ENCODE peak calls at places on chromosomes 7 and 10, in seven cellular contexts. C is WTC11, B is Calu3, T is mesothelial cell of epicardium, I is cardiac muscle cell, D is astrocyte, M is B cell. A is an unnamed sample.

GRCh38 chr7:151448261-151449252 is 8.6 kb upstream of the CRYGN start:
- DNase-seq in I (peak; percentile 76), M (peak; percentile 89), T (peak; percentile 85), B (peak; percentile 81), D (no peak), C (peak; percentile 82), A (peak; percentile 91)

GRCh38 chr7:2066251-2066919 is 166.4 kb downstream of the MAD1L1 start:
- DNase-seq in M (peak; percentile 84), B (no peak), T (no peak), C (no peak), D (no peak), I (no peak), A (peak; percentile 65)

GRCh38 chr10:103019426-103019825 is 101.3 kb downstream of the CNNM2 start:
- DNase-seq in I (no peak), C (no peak), B (no peak), D (no peak), T (no peak), M (no peak), A (no peak)

GRCh38 chr7:92645531-92646061 is 55.4 kb upstream of the FAM133B start:
- DNase-seq in T (no peak), I (peak; percentile 52), D (peak; percentile 46), M (no peak), B (no peak), C (no peak), A (no peak)

GRCh38 chr10:62017141-62017870 is 115.8 kb downstream of the ARID5B start:
- DNase-seq in M (no peak), B (no peak), C (no peak), I (no peak), T (no peak), D (no peak), A (no peak)

GRCh38 chr10:58465641-58466040 is 47.0 kb upstream of the BICC1 start:
- DNase-seq in M (no peak), I (peak; percentile 44), C (no peak), B (no peak), D (no peak), T (no peak), A (no peak)

GRCh38 chr10:35035641-35036040 is 54.5 kb downstream of the CUL2 start:
- DNase-seq in D (no peak), C (no peak), I (peak; percentile 59), T (no peak), M (no peak), B (no peak), A (no peak)

GRCh38 chr10:86410542-86411124 is 44.0 kb upstream of the GRID1 start:
- DNase-seq in B (no peak), M (no peak), D (peak; percentile 79), C (no peak), T (no peak), I (peak; percentile 27), A (no peak)

GRCh38 chr7:127396184-127396583 is 3.7 kb upstream of the ZNF800 start:
- DNase-seq in M (no peak), D (no peak), B (no peak), T (no peak), I (peak; percentile 46), C (no peak), A (no peak)
- TF ChIP-seq CTCF in M (no peak), D (peak; percentile 18), B (no peak), T (no peak), I (no peak), C (no peak), A (no peak)

DNA sequence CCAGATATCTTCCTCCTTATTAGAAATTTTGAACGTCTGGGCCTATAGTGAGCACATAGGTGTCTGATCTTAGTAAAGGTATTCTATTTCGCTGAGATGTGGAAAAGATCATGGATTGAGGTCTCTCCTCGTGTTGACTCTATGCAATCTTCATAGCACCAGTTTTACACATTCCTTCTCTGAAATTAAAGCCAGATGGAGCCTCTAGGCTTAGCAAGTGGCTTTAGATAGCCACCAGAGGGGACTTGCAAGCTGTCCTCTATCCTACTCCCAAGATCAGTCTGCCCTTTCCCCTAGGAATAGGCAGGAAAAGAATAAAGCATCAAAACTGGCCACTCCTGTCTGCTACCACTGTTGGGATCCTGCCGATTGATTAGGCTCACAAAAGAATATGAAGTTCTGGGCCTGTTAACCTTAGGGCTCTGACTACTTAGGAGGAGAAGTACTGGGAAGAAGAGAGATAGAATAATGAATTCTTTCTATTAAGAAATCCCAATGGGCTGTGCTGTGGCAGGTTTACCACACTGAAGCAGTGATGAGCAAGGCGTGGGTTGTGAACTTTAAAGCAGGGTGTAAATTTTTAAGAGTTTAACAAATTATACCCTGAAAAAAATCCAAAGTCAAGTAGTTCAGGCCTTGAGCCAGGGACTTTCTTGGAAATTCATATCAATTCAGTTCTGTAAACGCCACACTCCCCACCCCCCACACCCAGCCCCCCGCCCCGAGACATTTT is 2.2 kb upstream of the STRIP2 start:
- DNase-seq in M (no peak), T (no peak), B (no peak), I (no peak), D (no peak), C (no peak), A (no peak)
- TF ChIP-seq CTCF in M (no peak), T (no peak), B (no peak), I (no peak), D (no peak), C (no peak), A (no peak)

DNA sequence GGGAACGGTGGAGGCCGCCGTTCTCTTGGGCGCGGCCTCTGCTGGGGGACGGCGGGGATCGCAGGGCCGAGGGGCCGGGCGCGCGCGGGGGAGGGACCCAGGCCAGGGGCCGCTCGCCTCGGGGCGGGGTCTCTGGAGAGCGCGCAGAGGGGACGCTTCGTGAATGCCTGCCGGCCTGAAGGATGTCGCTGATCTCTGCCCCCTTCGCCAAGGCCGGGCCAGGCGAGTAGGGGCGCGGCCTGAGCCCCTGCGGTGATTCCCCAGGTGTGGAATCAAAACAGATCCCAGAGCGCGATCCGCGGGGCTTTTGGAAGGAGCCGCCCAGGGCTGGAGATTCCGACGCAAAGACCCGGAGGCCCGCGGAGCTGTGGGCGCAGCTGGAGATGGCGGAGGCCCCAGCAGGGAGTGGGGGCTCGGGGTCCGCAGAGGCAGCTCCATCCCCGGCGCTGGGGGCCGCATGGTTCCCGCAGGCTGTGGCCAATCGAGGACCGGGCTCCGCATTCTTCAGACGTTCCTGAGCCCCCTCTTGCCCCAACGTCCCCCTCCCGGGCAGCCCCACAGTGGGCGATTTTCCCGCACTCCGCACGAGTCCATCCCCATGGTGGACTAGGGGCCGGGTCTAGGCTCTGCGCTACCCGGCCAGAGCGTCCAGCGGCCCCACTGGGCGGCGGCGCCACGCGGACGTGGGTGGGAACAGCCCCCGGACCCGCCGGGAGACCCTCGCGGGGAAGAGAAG is 166.0 kb downstream of the ACTR3B start:
- DNase-seq in D (no peak), M (peak; percentile 28), I (no peak), C (peak; percentile 76), T (no peak), B (no peak), A (no peak)
- TF ChIP-seq CTCF in D (no peak), M (no peak), I (no peak), C (no peak), T (no peak), B (no peak), A (no peak)

DNA sequence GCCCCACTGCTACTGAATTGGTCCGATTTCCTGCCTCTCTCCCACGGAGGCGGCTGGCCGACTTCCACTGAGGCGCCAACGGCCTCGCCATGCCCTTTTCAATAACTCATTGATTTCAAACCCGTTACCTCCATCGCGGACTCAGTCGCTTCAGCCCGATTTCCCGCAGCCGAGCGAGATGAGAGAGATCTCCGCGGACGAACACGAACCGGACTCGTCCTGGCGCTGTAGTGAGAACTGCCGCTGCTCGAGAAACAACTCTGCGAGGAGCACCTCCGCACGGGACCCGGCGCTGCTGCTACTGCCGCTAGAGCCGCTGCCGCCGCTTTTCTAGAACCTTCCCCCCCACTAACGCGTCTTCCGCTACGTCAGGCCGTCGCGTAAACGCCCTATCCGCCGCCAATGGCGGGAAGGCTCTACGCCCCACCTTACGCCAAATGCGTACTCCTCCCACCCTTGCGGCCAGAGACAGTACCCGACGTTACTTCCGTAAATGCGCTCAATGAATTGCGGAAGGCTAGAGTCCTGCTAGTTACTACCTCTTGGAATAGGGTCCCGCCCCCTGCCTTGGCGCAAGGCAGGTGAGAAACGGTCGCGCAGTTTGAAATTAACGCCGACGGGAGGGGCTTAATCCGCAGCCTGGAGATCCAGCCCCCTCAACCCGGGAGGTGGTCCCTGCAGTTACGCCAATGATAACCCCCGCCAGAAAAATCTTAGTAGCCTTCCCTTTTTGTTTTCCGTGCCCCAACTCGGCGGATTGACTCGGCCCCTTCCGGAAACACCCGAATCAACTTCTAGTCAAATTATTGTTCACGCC is at the start of gene HNRNPA2B1:
- DNase-seq in B (peak; percentile 99), T (peak; percentile 99), C (peak; percentile 93), D (peak; percentile 93), M (peak; percentile 82), I (peak; percentile 99), A (peak; percentile 84)
- TF ChIP-seq CTCF in B (no peak), T (no peak), C (no peak), D (no peak), M (no peak), I (no peak), A (no peak)

GRCh38 chr10:114157912-114158311 is 16.1 kb downstream of the CCDC186 start:
- DNase-seq in I (no peak), D (no peak), M (no peak), T (no peak), B (no peak), C (no peak), A (no peak)
- TF ChIP-seq CTCF in I (no peak), D (no peak), M (no peak), T (no peak), B (no peak), C (no peak), A (no peak)

DNA sequence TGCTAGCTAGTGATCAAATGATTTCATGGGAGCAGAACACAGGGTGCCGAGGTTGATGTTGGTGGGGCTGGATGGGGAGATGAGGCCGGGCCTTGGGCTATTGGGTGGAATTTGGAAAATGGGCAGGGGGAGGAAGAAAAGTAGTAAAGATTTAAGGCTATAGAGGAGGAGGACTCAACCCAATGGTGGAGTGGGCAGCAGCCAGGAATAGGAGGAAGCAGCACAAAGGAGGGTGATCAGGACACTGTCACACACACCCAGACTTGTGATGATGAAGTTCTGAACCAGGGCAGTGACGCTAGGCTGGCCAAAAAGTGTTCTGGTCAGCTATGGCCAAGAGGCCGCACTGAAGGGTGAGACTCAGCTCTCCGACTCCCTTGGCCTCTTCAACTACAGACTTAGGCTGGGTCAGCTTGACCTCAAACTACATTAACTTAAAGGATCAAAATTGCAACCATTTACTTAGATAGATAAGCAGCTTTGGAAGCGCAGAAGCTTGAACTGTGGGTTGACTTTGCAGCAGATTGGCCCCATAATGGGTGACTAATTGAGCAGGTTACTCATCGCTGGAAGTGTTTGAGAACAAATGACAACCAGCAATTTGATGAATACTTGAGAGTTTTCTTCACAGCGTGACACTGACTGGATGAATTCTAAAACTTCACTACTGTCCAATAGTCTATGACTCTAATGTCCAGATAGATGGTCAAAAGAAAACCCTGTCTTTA is 29.4 kb upstream of the GPR26 start:
- DNase-seq in C (no peak), B (no peak), I (no peak), M (no peak), D (no peak), T (peak; percentile 13), A (no peak)
- TF ChIP-seq CTCF in C (no peak), B (no peak), I (no peak), M (no peak), D (no peak), T (no peak), A (no peak)

GRCh38 chr7:51067757-51068156 is 248.9 kb downstream of the COBL start:
- DNase-seq in D (peak; percentile 52), I (peak; percentile 84), C (peak; percentile 83), T (peak; percentile 78), M (no peak), B (peak; percentile 86), A (peak; percentile 39)
- TF ChIP-seq CTCF in D (peak; percentile 88), I (peak; percentile 80), C (no peak), T (peak; percentile 84), M (peak; percentile 57), B (peak; percentile 96), A (peak; percentile 27)

GRCh38 chr7:17009007-17009719 is 127.4 kb upstream of the AGR3 start:
- DNase-seq in M (no peak), T (no peak), B (no peak), C (no peak), D (no peak), I (peak; percentile 68), A (peak; percentile 14)
- TF ChIP-seq CTCF in M (peak; percentile 18), T (no peak), B (peak; percentile 67), C (no peak), D (no peak), I (peak; percentile 45), A (peak; percentile 15)